ENCODE peak calls at places on chromosomes 16 and 17, in five cellular contexts. J is activated B cell treated with CpG ODN at 0.5 μM for 24 hours, W is cardiac fibroblast, U is RWPE2, K is IMR-90. G is an unnamed sample.
A peak's percentile ranks its signal among the peaks of the same experiment; 100 is the strongest.

GRCh38 chr17:66717680-66718079 is 117.2 kb upstream of the CACNG5 start:
- DNase-seq in J (no peak), U (peak; percentile 73), W (no peak), K (peak; percentile 12), G (no peak)

GRCh38 chr17:751269-752001 is 629 bp downstream of the GEMIN4 start:
- DNase-seq in K (peak; percentile 45), J (no peak), U (no peak), W (peak; percentile 46), G (peak; percentile 65)

GRCh38 chr17:41773190-41773588 is 13.3 kb downstream of the JUP start:
- DNase-seq in U (peak; percentile 97), J (no peak), W (peak; percentile 84), K (peak; percentile 91), G (no peak)

GRCh38 chr16:4315185-4316102 is at the start of gene GLIS2:
- DNase-seq in W (peak; percentile 92), J (peak; percentile 41), U (peak; percentile 71), K (peak; percentile 82), G (no peak)

GRCh38 chr17:75778861-75779249 is 5.8 kb upstream of the UNK start:
- DNase-seq in J (no peak), W (no peak), U (no peak), K (peak; percentile 35), G (no peak)

GRCh38 chr17:74513987-74514631 is 17.2 kb downstream of the CD300LB start:
- DNase-seq in W (peak; percentile 36), J (peak; percentile 38), K (peak; percentile 31), U (no peak), G (peak; percentile 77)

GRCh38 chr17:4949321-4950074 is 1.2 kb upstream of the PFN1 start:
- DNase-seq in W (peak; percentile 71), K (peak; percentile 76), J (peak; percentile 80), U (peak; percentile 92), G (peak; percentile 82)

GRCh38 chr17:79912552-79913330 is 73.5 kb upstream of the CBX4 start:
- DNase-seq in J (no peak), K (no peak), U (no peak), W (no peak), G (no peak)

GRCh38 chr16:16861546-16861945 is 482.6 kb downstream of the NPIPA7 start:
- DNase-seq in W (peak; percentile 27), J (peak; percentile 18), K (peak; percentile 32), U (no peak), G (no peak)

GRCh38 chr17:49190932-49191331 is 19.4 kb downstream of the GNGT2 start:
- DNase-seq in W (no peak), K (no peak), U (no peak), J (no peak), G (no peak)

GRCh38 chr17:50332196-50332595 is 13.7 kb upstream of the XYLT2 start:
- DNase-seq in W (no peak), K (no peak), U (no peak), J (no peak), G (no peak)

GRCh38 chr16:55330726-55331647 is 7.0 kb downstream of the IRX6 start:
- DNase-seq in W (no peak), K (no peak), U (no peak), J (no peak), G (no peak)

GRCh38 chr17:59761385-59762021 is 54.0 kb downstream of the VMP1 start:
- DNase-seq in U (no peak), K (peak; percentile 86), W (peak; percentile 85), J (no peak), G (no peak)

GRCh38 chr17:83096401-83097220 is 17.2 kb downstream of the METRNL start:
- DNase-seq in K (no peak), U (no peak), W (no peak), J (no peak), G (no peak)

GRCh38 chr17:67542219-67543114 is 165.4 kb downstream of the PITPNC1 start:
- DNase-seq in U (no peak), W (no peak), J (no peak), K (no peak), G (no peak)

GRCh38 chr17:37134050-37134449 is 185.3 kb downstream of the AATF start:
- DNase-seq in J (no peak), U (no peak), W (peak; percentile 5), K (peak; percentile 10), G (no peak)

GRCh38 chr16:80620656-80621605 is 80.1 kb downstream of the DYNLRB2 start:
- DNase-seq in W (no peak), J (no peak), K (no peak), U (no peak), G (no peak)

GRCh38 chr17:65783845-65784334 is 222.4 kb upstream of the AXIN2 start:
- DNase-seq in K (peak; percentile 94), U (no peak), W (peak; percentile 91), J (no peak), G (no peak)

GRCh38 chr16:64098451-64098850 is 1023.4 kb downstream of the CDH11 start:
- DNase-seq in W (no peak), J (no peak), U (no peak), K (no peak), G (no peak)

GRCh38 chr17:77316191-77316641 is 175.4 kb downstream of the SEC14L1 start:
- DNase-seq in W (peak; percentile 76), U (peak; percentile 84), K (peak; percentile 77), J (no peak), G (peak; percentile 25)

GRCh38 chr17:47203984-47204721 is 5.0 kb upstream of the MYL4 start:
- DNase-seq in U (no peak), J (no peak), W (no peak), K (peak; percentile 64), G (no peak)

GRCh38 chr16:53068423-53068833 is 13.6 kb downstream of the CHD9 start:
- DNase-seq in U (no peak), K (no peak), W (no peak), J (no peak), G (no peak)

GRCh38 chr17:7549401-7550055 is 670 bp downstream of the TNFSF12 start:
- DNase-seq in K (no peak), U (no peak), J (peak; percentile 41), W (no peak), G (no peak)

GRCh38 chr16:80158766-80159165 is 382.0 kb upstream of the DYNLRB2 start:
- DNase-seq in U (peak; percentile 77), K (peak; percentile 87), W (no peak), J (no peak), G (no peak)

GRCh38 chr17:39134878-39135277 is 16.6 kb downstream of the PLXDC1 start:
- DNase-seq in K (peak; percentile 64), U (no peak), W (no peak), J (no peak), G (no peak)

GRCh38 chr16:55154261-55154660 is 169.7 kb upstream of the IRX6 start:
- DNase-seq in K (no peak), J (no peak), U (no peak), W (no peak), G (no peak)

GRCh38 chr17:16380640-16381495 is at the start of gene UBB:
- DNase-seq in K (peak; percentile 99), W (peak; percentile 99), J (peak; percentile 83), U (peak; percentile 97), G (peak; percentile 95)

GRCh38 chr16:88453621-88454314 is 688 bp downstream of the ZFPM1 start:
- DNase-seq in K (no peak), J (peak; percentile 32), U (no peak), W (no peak), G (no peak)

GRCh38 chr17:72998343-72998742 is 94.1 kb downstream of the SLC39A11 start:
- DNase-seq in K (no peak), U (no peak), W (no peak), J (no peak), G (no peak)

GRCh38 chr17:67525239-67526135 is 148.4 kb downstream of the PITPNC1 start:
- DNase-seq in K (no peak), U (no peak), W (no peak), J (no peak), G (no peak)

GRCh38 chr16:82584553-82585152 is 42.1 kb upstream of the CDH13 start:
- DNase-seq in K (no peak), J (no peak), W (no peak), U (no peak), G (no peak)

GRCh38 chr16:704047-704446 is 1.6 kb downstream of the FBXL16 start:
- DNase-seq in J (no peak), W (no peak), U (no peak), K (no peak), G (no peak)

GRCh38 chr17:75505640-75506039 is 9.7 kb downstream of the CASKIN2 start:
- DNase-seq in K (no peak), W (no peak), U (no peak), J (no peak), G (no peak)

GRCh38 chr17:33732116-33732515 is 439.0 kb upstream of the ASIC2 start:
- DNase-seq in K (peak; percentile 0), J (no peak), W (no peak), U (no peak), G (no peak)

GRCh38 chr16:53084736-53085538 is 30.1 kb downstream of the CHD9 start:
- DNase-seq in K (no peak), U (no peak), J (no peak), W (peak; percentile 35), G (no peak)

GRCh38 chr17:73856585-73856984 is 212.3 kb upstream of the SDK2 start:
- DNase-seq in W (no peak), K (no peak), J (no peak), U (no peak), G (no peak)

GRCh38 chr17:76844846-76845245 is 23.4 kb upstream of the MGAT5B start:
- DNase-seq in U (no peak), K (no peak), J (no peak), W (peak; percentile 12), G (no peak)

GRCh38 chr17:82845163-82845807 is 5.5 kb upstream of the ZNF750 start:
- DNase-seq in J (no peak), W (peak; percentile 54), U (peak; percentile 52), K (no peak), G (no peak)

GRCh38 chr17:13776027-13776551 is 174.4 kb upstream of the HS3ST3A1 start:
- DNase-seq in W (no peak), K (no peak), J (no peak), U (no peak), G (no peak)

GRCh38 chr16:66277311-66278070 is 89.0 kb upstream of the CDH5 start:
- DNase-seq in W (no peak), U (no peak), K (no peak), J (no peak), G (no peak)

GRCh38 chr17:78479369-78479768 is 97.8 kb downstream of the DNAH17 start:
- DNase-seq in W (no peak), K (no peak), U (no peak), J (no peak), G (no peak)
- TF ChIP-seq CTCF in W (no peak), K (no peak), U (no peak), J (no peak), G (no peak)

GRCh38 chr17:71830916-71831315 is 289.9 kb upstream of the SOX9 start:
- DNase-seq in W (no peak), U (no peak), J (no peak), K (no peak), G (no peak)
- TF ChIP-seq CTCF in W (no peak), U (no peak), J (no peak), K (no peak), G (no peak)

GRCh38 chr16:25395528-25395927 is 137.9 kb upstream of the ZKSCAN2 start:
- DNase-seq in J (no peak), W (no peak), U (no peak), K (no peak), G (no peak)
- TF ChIP-seq CTCF in J (no peak), W (no peak), U (no peak), K (no peak), G (no peak)

GRCh38 chr16:84183911-84184310 is 2.9 kb downstream of the TAF1C start:
- DNase-seq in K (no peak), W (no peak), J (no peak), U (no peak), G (no peak)
- TF ChIP-seq CTCF in K (no peak), W (peak; percentile 60), J (no peak), U (peak; percentile 31), G (no peak)

G was measured in CD14-positive monocyte.